ENCODE peak calls at places on chromosome 21, in four cellular contexts. M, B, Z and U are unnamed samples.

GRCh38 chr21:41895643-41896493 is 16.7 kb upstream of the PRDM15 start:
- DNase-seq in M (no peak), B (peak), Z (no peak), U (no peak)

GRCh38 chr21:26850116-26850643 is 5.0 kb upstream of the ADAMTS1 start:
- DNase-seq in M (no peak), B (peak), Z (no peak), U (no peak)

GRCh38 chr21:43191971-43192370 is 23.2 kb downstream of the CRYAA start:
- DNase-seq in M (no peak), B (no peak), Z (no peak), U (no peak)

GRCh38 chr21:38300180-38300579 is 43.4 kb downstream of the KCNJ15 start:
- DNase-seq in M (no peak), B (no peak), Z (no peak), U (no peak)

GRCh38 chr21:33976082-33976979 is 60.7 kb upstream of the ATP5PO start:
- DNase-seq in M (peak), B (peak), Z (no peak), U (no peak)

GRCh38 chr21:27741736-27742135 is 774.8 kb upstream of the ADAMTS5 start:
- DNase-seq in M (no peak), B (no peak), Z (no peak), U (no peak)

GRCh38 chr21:46079357-46080170 is 18.3 kb upstream of the COL6A2 start:
- DNase-seq in M (no peak), B (no peak), Z (no peak), U (no peak)

GRCh38 chr21:44384968-44385367 is 31.5 kb downstream of the TRPM2 start:
- DNase-seq in M (no peak), B (no peak), Z (no peak), U (no peak)

GRCh38 chr21:39006653-39007417 is 176.4 kb downstream of the PSMG1 start:
- DNase-seq in M (no peak), B (no peak), Z (no peak), U (no peak)

GRCh38 chr21:41066086-41066938 is 101.6 kb upstream of the BACE2 start:
- DNase-seq in M (no peak), B (no peak), Z (no peak), U (no peak)

GRCh38 chr21:42330380-42331336 is 15.4 kb upstream of the TFF3 start:
- DNase-seq in M (no peak), B (no peak), Z (no peak), U (no peak)

GRCh38 chr21:43767980-43768867 is 7.9 kb downstream of the CSTB start:
- DNase-seq in M (no peak), B (peak), Z (no peak), U (no peak)

GRCh38 chr21:46610018-46610701 is 5.3 kb upstream of the S100B start:
- DNase-seq in M (no peak), B (no peak), Z (no peak), U (no peak)